ENCODE peak calls at places on chromosomes 13 and 19, in eight cellular contexts. One of them, this sample, is unnamed.

GRCh38 chr19:58054792-58055482 is 4.1 kb upstream of the ZNF135 start:
- DNase-seq in HCT116: no peak
- DNase-seq in endothelial cell of umbilical vein: no peak
- DNase-seq in H1: peak
- DNase-seq in HepG2: no peak
- DNase-seq in upper lobe of left lung: no peak
- DNase-seq in breast epithelium: no peak
- DNase-seq in transverse colon: peak
- DNase-seq in this sample: no peak

GRCh38 chr13:34352958-34353357 is 535.0 kb downstream of the RFC3 start:
- DNase-seq in HCT116: no peak
- DNase-seq in endothelial cell of umbilical vein: no peak
- DNase-seq in H1: no peak
- DNase-seq in HepG2: no peak
- DNase-seq in upper lobe of left lung: no peak
- DNase-seq in breast epithelium: no peak
- DNase-seq in transverse colon: no peak
- DNase-seq in this sample: no peak

GRCh38 chr13:28684257-28684656 is 25.3 kb downstream of the POMP start:
- DNase-seq in HCT116: no peak
- DNase-seq in endothelial cell of umbilical vein: no peak
- DNase-seq in H1: peak
- DNase-seq in HepG2: peak
- DNase-seq in upper lobe of left lung: no peak
- DNase-seq in breast epithelium: no peak
- DNase-seq in transverse colon: peak
- DNase-seq in this sample: no peak

GRCh38 chr13:29861694-29862110 is 11.3 kb upstream of the UBL3 start:
- DNase-seq in HCT116: no peak
- DNase-seq in endothelial cell of umbilical vein: no peak
- DNase-seq in H1: no peak
- DNase-seq in HepG2: peak
- DNase-seq in upper lobe of left lung: no peak
- DNase-seq in breast epithelium: no peak
- DNase-seq in transverse colon: no peak
- DNase-seq in this sample: no peak

GRCh38 chr13:66036024-66036614 is 1194.0 kb downstream of the PCDH9 start:
- DNase-seq in HCT116: no peak
- DNase-seq in endothelial cell of umbilical vein: peak
- DNase-seq in H1: no peak
- DNase-seq in HepG2: no peak
- DNase-seq in upper lobe of left lung: no peak
- DNase-seq in breast epithelium: no peak
- DNase-seq in transverse colon: no peak
- DNase-seq in this sample: no peak

GRCh38 chr19:16266586-16266942 is 58.1 kb upstream of the KLF2 start:
- DNase-seq in HCT116: no peak
- DNase-seq in endothelial cell of umbilical vein: no peak
- DNase-seq in H1: no peak
- DNase-seq in HepG2: no peak
- DNase-seq in upper lobe of left lung: no peak
- DNase-seq in breast epithelium: no peak
- DNase-seq in transverse colon: no peak
- DNase-seq in this sample: no peak

GRCh38 chr13:40604135-40604534 is 62.3 kb downstream of the FOXO1 start:
- DNase-seq in HCT116: no peak
- DNase-seq in endothelial cell of umbilical vein: no peak
- DNase-seq in H1: no peak
- DNase-seq in HepG2: no peak
- DNase-seq in upper lobe of left lung: no peak
- DNase-seq in breast epithelium: no peak
- DNase-seq in transverse colon: no peak
- DNase-seq in this sample: no peak

GRCh38 chr19:41218615-41219507 is at the start of gene AXL:
- DNase-seq in HCT116: peak
- DNase-seq in endothelial cell of umbilical vein: peak
- DNase-seq in H1: peak
- DNase-seq in HepG2: peak
- DNase-seq in upper lobe of left lung: peak
- DNase-seq in breast epithelium: peak
- DNase-seq in transverse colon: peak
- DNase-seq in this sample: peak

GRCh38 chr19:52691737-52692136 is 43.1 kb downstream of the ZNF611 start:
- DNase-seq in HCT116: no peak
- DNase-seq in endothelial cell of umbilical vein: no peak
- DNase-seq in H1: no peak
- DNase-seq in HepG2: no peak
- DNase-seq in upper lobe of left lung: no peak
- DNase-seq in breast epithelium: no peak
- DNase-seq in transverse colon: no peak
- DNase-seq in this sample: no peak

GRCh38 chr19:40365613-40366401 is 17.3 kb downstream of the PLD3 start:
- DNase-seq in HCT116: no peak
- DNase-seq in endothelial cell of umbilical vein: peak
- DNase-seq in H1: peak
- DNase-seq in HepG2: no peak
- DNase-seq in upper lobe of left lung: peak
- DNase-seq in breast epithelium: no peak
- DNase-seq in transverse colon: peak
- DNase-seq in this sample: peak

GRCh38 chr13:21688056-21688455 is 17.2 kb downstream of the FGF9 start:
- DNase-seq in HCT116: no peak
- DNase-seq in endothelial cell of umbilical vein: no peak
- DNase-seq in H1: no peak
- DNase-seq in HepG2: no peak
- DNase-seq in upper lobe of left lung: no peak
- DNase-seq in breast epithelium: no peak
- DNase-seq in transverse colon: no peak
- DNase-seq in this sample: no peak

GRCh38 chr13:98253526-98253925 is 76.5 kb upstream of the RNF113B start:
- DNase-seq in HCT116: no peak
- DNase-seq in endothelial cell of umbilical vein: no peak
- DNase-seq in H1: no peak
- DNase-seq in HepG2: no peak
- DNase-seq in upper lobe of left lung: no peak
- DNase-seq in breast epithelium: no peak
- DNase-seq in transverse colon: no peak
- DNase-seq in this sample: no peak
- H3K27ac ChIP-seq in HCT116: peak
- H3K27ac ChIP-seq in endothelial cell of umbilical vein: peak
- H3K27ac ChIP-seq in H1: no peak
- H3K27ac ChIP-seq in HepG2: no peak
- H3K27ac ChIP-seq in upper lobe of left lung: no peak
- H3K27ac ChIP-seq in breast epithelium: no peak
- H3K27ac ChIP-seq in transverse colon: peak
- H3K27ac ChIP-seq in this sample: peak

DNA sequence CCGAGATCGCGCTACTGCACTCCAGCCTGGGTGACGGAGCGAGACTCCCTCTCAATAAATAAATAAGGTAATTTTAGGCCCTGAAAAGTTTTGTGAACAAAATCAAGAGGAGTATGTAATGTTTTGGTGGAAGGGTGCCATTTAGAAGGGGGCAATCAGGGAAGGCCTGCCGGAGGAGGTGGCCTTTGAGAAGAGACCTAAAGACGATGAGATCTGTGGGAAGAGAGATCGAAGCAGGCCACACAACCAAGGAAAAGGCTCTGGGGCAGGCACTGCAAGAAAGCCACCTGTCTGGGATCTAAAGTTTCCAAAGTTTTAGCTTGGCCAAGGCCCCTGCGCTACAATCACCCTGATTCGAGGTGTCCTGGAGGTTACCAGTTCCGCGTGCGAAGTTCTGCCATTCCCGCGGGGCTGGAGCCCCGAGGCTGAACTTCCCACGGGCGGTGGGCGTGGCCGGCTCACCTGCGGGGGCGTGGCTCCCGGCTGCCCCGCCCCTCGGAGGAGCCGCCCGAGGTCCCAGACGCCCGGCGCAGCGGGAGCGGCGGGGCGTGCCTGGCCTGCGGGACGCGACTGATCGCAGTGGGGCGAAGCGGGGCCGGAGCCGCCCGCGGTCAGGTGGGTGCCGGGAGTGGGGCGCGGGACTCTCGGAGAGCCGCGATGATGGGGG is at the start of gene KLC3:
- DNase-seq in HCT116: peak
- DNase-seq in endothelial cell of umbilical vein: no peak
- DNase-seq in H1: peak
- DNase-seq in HepG2: no peak
- DNase-seq in upper lobe of left lung: peak
- DNase-seq in breast epithelium: no peak
- DNase-seq in transverse colon: peak
- DNase-seq in this sample: no peak
- TF ChIP-seq POLR2A in HCT116: peak
- TF ChIP-seq POLR2A in endothelial cell of umbilical vein: no peak
- TF ChIP-seq POLR2A in H1: no peak
- TF ChIP-seq POLR2A in HepG2: no peak
- TF ChIP-seq POLR2A in upper lobe of left lung: no peak
- TF ChIP-seq POLR2A in breast epithelium: no peak
- TF ChIP-seq POLR2A in transverse colon: no peak
- TF ChIP-seq POLR2A in this sample: no peak

GRCh38 chr19:38360839-38361631 is 13.3 kb upstream of the PSMD8 start:
- DNase-seq in HCT116: no peak
- DNase-seq in endothelial cell of umbilical vein: no peak
- DNase-seq in H1: no peak
- DNase-seq in HepG2: no peak
- DNase-seq in upper lobe of left lung: no peak
- DNase-seq in breast epithelium: no peak
- DNase-seq in transverse colon: no peak
- DNase-seq in this sample: no peak

GRCh38 chr19:38361633-38362075 is 12.7 kb upstream of the PSMD8 start:
- DNase-seq in HCT116: peak
- DNase-seq in endothelial cell of umbilical vein: peak
- DNase-seq in H1: peak
- DNase-seq in HepG2: peak
- DNase-seq in upper lobe of left lung: peak
- DNase-seq in breast epithelium: peak
- DNase-seq in transverse colon: peak
- DNase-seq in this sample: peak

GRCh38 chr19:38359242-38360021 is 14.9 kb upstream of the PSMD8 start:
- DNase-seq in HCT116: no peak
- DNase-seq in endothelial cell of umbilical vein: no peak
- DNase-seq in H1: no peak
- DNase-seq in HepG2: no peak
- DNase-seq in upper lobe of left lung: no peak
- DNase-seq in breast epithelium: no peak
- DNase-seq in transverse colon: no peak
- DNase-seq in this sample: no peak

GRCh38 chr19:38360351-38360750 is 14.0 kb upstream of the PSMD8 start:
- DNase-seq in HCT116: no peak
- DNase-seq in endothelial cell of umbilical vein: no peak
- DNase-seq in H1: no peak
- DNase-seq in HepG2: no peak
- DNase-seq in upper lobe of left lung: no peak
- DNase-seq in breast epithelium: no peak
- DNase-seq in transverse colon: no peak
- DNase-seq in this sample: no peak

DNA sequence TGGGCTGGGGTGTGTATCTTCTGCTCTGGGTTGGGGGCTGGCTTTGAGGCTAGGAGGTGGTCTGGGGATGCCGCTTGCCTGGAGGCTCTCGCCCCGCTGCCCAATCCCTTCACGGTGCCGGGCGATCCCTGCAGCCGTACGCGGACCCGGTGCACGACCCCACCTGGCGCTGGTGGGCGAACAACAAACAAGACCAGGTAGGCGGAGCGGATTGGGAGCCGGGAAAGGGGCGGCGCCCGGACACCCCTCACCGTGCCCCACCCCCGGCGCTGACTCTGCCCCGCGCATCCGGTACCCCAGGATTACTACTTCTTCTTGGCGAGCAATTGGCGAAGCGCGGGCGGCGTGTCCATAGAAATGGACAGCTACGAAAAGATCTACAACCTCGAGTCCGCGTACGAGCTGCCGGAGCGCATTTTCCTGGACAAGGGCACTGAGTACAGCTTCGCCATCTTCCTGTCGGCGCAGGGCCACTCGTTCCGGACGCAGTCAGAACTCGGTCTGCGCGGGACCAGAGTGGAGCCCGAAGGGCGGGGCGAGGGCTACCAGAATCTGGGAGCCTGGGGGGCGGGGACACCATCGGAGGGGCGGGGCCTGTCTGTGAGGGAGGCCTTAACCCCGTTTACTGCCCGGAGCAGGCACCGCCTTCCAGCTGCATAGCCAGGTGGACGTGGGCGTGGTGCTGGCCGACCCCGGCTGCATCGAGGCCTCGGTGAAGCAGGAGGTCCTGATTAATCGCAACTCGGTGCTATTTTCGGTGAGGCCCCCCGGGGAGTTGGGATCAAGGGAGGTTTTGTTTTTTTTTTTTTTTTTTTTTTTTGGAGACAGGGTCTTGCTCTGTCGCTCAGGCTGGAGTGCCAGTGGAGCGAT is 12.1 kb upstream of the PSMD8 start:
- DNase-seq in HCT116: peak
- DNase-seq in endothelial cell of umbilical vein: peak
- DNase-seq in H1: peak
- DNase-seq in HepG2: peak
- DNase-seq in upper lobe of left lung: peak
- DNase-seq in breast epithelium: peak
- DNase-seq in transverse colon: peak
- DNase-seq in this sample: peak
- TF ChIP-seq POLR2AphosphoS5 in HCT116: peak
- TF ChIP-seq POLR2AphosphoS5 in endothelial cell of umbilical vein: no peak
- TF ChIP-seq POLR2AphosphoS5 in H1: peak
- TF ChIP-seq POLR2AphosphoS5 in HepG2: no peak
- TF ChIP-seq POLR2AphosphoS5 in upper lobe of left lung: peak
- TF ChIP-seq POLR2AphosphoS5 in breast epithelium: peak
- TF ChIP-seq POLR2AphosphoS5 in transverse colon: peak
- TF ChIP-seq POLR2AphosphoS5 in this sample: no peak

DNA sequence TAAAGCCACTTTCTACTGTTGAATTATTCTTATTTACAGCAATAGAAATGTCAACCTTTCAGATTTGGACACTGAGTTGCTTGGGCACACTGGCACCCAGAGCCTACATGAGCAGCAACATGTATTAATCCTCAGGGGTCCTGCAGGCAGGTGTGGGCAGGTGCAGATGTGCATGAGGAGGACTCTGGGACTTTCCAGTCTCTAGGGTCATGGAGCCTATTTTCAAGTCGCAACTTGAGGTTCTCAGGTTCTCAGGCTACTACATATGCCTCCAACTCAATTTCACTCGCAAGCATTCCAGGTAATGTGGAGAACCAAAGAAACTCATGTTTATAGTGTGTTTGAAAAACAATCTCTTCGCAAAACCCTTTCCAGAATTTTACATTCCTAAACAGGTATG is 73.2 kb downstream of the STARD13 start:
- DNase-seq in HCT116: no peak
- DNase-seq in endothelial cell of umbilical vein: no peak
- DNase-seq in H1: no peak
- DNase-seq in HepG2: no peak
- DNase-seq in upper lobe of left lung: no peak
- DNase-seq in breast epithelium: no peak
- DNase-seq in transverse colon: no peak
- DNase-seq in this sample: no peak
- H3K27ac ChIP-seq in HCT116: no peak
- H3K27ac ChIP-seq in endothelial cell of umbilical vein: no peak
- H3K27ac ChIP-seq in H1: no peak
- H3K27ac ChIP-seq in HepG2: no peak
- H3K27ac ChIP-seq in upper lobe of left lung: no peak
- H3K27ac ChIP-seq in breast epithelium: no peak
- H3K27ac ChIP-seq in transverse colon: no peak
- H3K27ac ChIP-seq in this sample: peak

This sample was measured in sigmoid colon.